ENCODE peak calls at places on chromosomes 6 and 20, in ten cellular contexts. P is Peyer's patch, V is left lung, J is upper lobe of right lung, Y is ovary, I is sigmoid colon, O is HepG2, Q is H9, C is lower lobe of right lung, E is hepatocyte. D is an unnamed sample. For H3K9me3, the result is how much of the 10 kb centered on the place peaks cover.

GRCh38 chr20:33257237-33257636 is 21.4 kb downstream of the BPIFA1 start:
- DNase-seq in P (no peak), V (no peak), J (no peak), Y (no peak), I (no peak), O (no peak), Q (no peak), C (no peak), E (no peak), D (no peak)

GRCh38 chr6:52526634-52527033 is 50.2 kb downstream of the TRAM2 start:
- DNase-seq in P (no peak), V (no peak), J (no peak), Y (no peak), I (no peak), O (no peak), Q (no peak), C (no peak), E (no peak), D (no peak)

GRCh38 chr6:143677891-143678737 is at the start of gene PHACTR2:
- DNase-seq in P (peak), V (peak), J (peak), Y (peak), I (peak), O (peak), Q (peak), C (peak), E (peak), D (peak)

GRCh38 chr6:121849477-121849876 is 414.0 kb downstream of the GJA1 start:
- DNase-seq in P (no peak), V (no peak), J (no peak), Y (peak), I (peak), O (peak), Q (peak), C (no peak), E (peak), D (peak)

GRCh38 chr6:110563711-110564110 is 87.3 kb upstream of the SLC22A16 start:
- DNase-seq in P (no peak), V (no peak), J (no peak), Y (no peak), I (no peak), O (no peak), Q (no peak), C (no peak), E (no peak), D (no peak)

GRCh38 chr20:17281478-17281877 is 54.6 kb downstream of the PCSK2 start:
- DNase-seq in P (no peak), V (no peak), J (no peak), Y (peak), I (no peak), O (peak), Q (peak), C (no peak), E (peak), D (no peak)

GRCh38 chr6:7979831-7980230 is 69.2 kb upstream of the TXNDC5 start:
- DNase-seq in P (no peak), V (no peak), J (no peak), Y (no peak), I (no peak), O (no peak), Q (no peak), C (no peak), E (no peak), D (no peak)

GRCh38 chr20:52060794-52061714 is 130.5 kb downstream of the ZFP64 start:
- DNase-seq in P (no peak), V (no peak), J (no peak), Y (no peak), I (no peak), O (peak), Q (peak), C (no peak), E (peak), D (no peak)

GRCh38 chr20:10909803-10910202 is 236.0 kb upstream of the JAG1 start:
- DNase-seq in P (no peak), V (no peak), J (no peak), Y (no peak), I (no peak), O (no peak), Q (no peak), C (no peak), E (no peak), D (no peak)

GRCh38 chr6:89508755-89509563 is 76.0 kb downstream of the ANKRD6 start:
- DNase-seq in P (no peak), V (peak), J (peak), Y (no peak), I (no peak), O (peak), Q (peak), C (peak), E (no peak), D (no peak)

GRCh38 chr6:32114853-32115252 is 5.7 kb upstream of the TNXB start:
- DNase-seq in P (no peak), V (no peak), J (no peak), Y (peak), I (peak), O (no peak), Q (no peak), C (no peak), E (peak), D (no peak)

DNA sequence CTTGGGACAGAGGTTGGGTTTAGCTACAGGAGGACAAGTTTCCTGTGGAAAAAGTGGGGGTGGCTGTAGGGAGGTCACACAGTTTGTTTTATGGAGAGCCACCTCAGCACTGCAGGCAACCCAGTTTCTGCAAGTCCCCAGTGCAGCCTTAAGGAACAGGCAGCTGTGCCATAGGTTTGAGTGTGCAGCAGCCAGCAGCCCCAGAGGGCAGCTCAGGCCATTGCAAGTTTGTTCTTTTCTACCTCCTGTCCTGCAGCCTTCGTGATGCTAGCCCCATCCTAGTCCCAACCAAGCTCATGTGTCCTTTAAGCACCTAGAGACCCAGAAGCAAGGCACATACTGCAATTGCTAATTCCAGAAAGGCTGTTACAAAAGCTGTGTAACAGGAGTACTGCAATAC is 58.8 kb downstream of the ZBTB9 start:
- DNase-seq in P (no peak), V (no peak), J (no peak), Y (no peak), I (no peak), O (no peak), Q (no peak), C (no peak), E (no peak), D (no peak)
- TF ChIP-seq CTCF in P (no peak), V (no peak), J (no peak), Y (no peak), I (no peak), O (no peak), Q (no peak), C (no peak), E (no peak), D (no peak)

DNA sequence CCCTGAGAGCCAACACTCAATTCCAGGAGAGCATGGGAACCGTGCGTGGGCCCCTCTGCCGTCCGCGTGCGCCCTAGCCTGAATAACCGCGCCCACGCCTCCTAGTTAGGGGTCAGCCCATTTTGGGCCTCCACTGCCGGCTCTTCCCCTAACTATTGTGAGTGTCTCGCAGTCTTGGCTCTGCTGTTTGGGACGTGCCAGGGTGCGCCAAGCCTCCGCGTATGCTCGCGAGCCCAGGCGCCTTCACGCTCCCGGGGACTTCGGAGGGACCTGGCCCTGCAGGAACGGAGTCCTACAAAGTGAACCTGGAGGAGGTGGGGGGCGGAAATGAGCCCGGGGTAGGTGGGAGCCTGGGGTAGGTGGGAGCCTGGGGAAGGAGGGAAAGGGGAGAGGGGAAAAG is 813 bp upstream of the GCM2 start:
- DNase-seq in P (no peak), V (no peak), J (no peak), Y (no peak), I (no peak), O (no peak), Q (peak), C (no peak), E (peak), D (no peak)
- H3K9me3 ChIP-seq in P (under half), V (under half), J (under half), Y (under half), I (under half), O (under half), Q (under half), C (under half), E (under half), D (under half)

DNA sequence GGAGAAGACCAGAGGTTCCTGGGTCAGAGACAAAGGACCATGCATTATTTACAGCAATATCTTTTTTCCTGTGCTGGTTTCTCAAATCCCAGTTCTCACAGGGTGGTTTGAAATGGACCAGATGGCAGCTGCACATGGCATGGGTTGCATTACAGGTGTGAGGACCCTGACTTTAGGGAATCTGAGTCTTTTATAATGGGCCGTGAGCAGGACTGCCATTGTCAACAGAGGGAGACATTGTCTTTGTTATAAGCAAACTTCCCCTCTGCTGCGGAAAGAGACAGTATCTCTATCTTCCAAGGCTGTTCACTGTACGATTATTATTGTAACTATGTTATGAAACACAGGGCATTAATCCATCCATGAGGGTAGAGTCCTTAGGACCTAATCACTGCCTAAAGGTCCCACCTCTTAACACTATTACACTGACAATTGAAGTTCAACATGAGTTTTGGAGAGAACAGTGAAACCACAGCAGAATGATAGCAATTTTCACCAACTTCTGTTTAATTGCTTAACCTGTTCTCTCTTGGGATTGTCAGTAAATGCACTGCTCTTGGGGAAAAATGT is 156.1 kb upstream of the AGPAT4 start:
- DNase-seq in P (no peak), V (no peak), J (no peak), Y (no peak), I (no peak), O (no peak), Q (no peak), C (no peak), E (no peak), D (no peak)
- TF ChIP-seq CTCF in P (no peak), V (no peak), J (peak), Y (no peak), I (no peak), O (peak), Q (peak), C (no peak), E (no peak), D (peak)

GRCh38 chr6:119192200-119192599 is 113.7 kb upstream of the FAM184A start:
- DNase-seq in P (no peak), V (no peak), J (no peak), Y (no peak), I (no peak), O (no peak), Q (no peak), C (no peak), E (no peak), D (no peak)

GRCh38 chr6:119190176-119190575 is 111.7 kb upstream of the FAM184A start:
- DNase-seq in P (no peak), V (no peak), J (no peak), Y (no peak), I (no peak), O (no peak), Q (no peak), C (no peak), E (no peak), D (no peak)

GRCh38 chr6:119186490-119186889 is 108.0 kb upstream of the FAM184A start:
- DNase-seq in P (no peak), V (no peak), J (no peak), Y (no peak), I (no peak), O (no peak), Q (peak), C (no peak), E (no peak), D (no peak)

GRCh38 chr6:119187596-119187995 is 109.1 kb upstream of the FAM184A start:
- DNase-seq in P (no peak), V (no peak), J (no peak), Y (no peak), I (no peak), O (no peak), Q (no peak), C (no peak), E (no peak), D (no peak)

DNA sequence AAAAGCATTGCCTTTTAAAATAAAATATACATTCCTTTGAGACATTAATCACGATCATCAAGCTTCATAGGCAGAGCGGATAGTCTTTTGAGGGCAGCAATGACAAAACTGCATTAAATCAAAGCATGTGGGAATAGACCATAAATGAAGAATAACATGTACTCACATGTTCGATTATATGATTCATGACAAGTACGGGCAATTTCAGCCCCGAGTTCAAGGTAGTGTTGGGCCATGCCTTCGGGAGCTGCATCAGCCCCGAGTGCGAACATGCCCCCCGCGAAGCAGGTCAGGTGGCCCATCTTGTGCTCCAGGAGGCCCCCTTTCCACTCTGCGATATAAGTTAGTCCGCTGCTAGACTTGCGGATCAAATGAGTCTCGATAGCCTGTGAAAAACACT is 111.0 kb upstream of the FAM184A start:
- DNase-seq in P (no peak), V (no peak), J (no peak), Y (no peak), I (no peak), O (no peak), Q (no peak), C (no peak), E (no peak), D (no peak)
- H3K9me3 ChIP-seq in P (under half), V (under half), J (under half), Y (under half), I (under half), O (under half), Q (under half), C (under half), E (under half), D (under half)

GRCh38 chr20:35277531-35278395 is at the start of gene MMP24OS:
- DNase-seq in P (peak), V (peak), J (peak), Y (peak), I (peak), O (no peak), Q (peak), C (peak), E (peak), D (peak)
- TF ChIP-seq CTCF in P (peak), V (peak), J (peak), Y (no peak), I (peak), O (no peak), Q (no peak), C (peak), E (peak), D (peak)

GRCh38 chr6:169429001-169429400 is 175.4 kb upstream of the THBS2 start:
- DNase-seq in P (no peak), V (no peak), J (no peak), Y (no peak), I (no peak), O (no peak), Q (no peak), C (no peak), E (no peak), D (no peak)
- H3K9me3 ChIP-seq in P (under half), V (under half), J (under half), Y (under half), I (under half), O (under half), Q (under half), C (under half), E (under half), D (under half)

GRCh38 chr6:30897882-30898281 is 10.1 kb upstream of the GTF2H4 start:
- DNase-seq in P (no peak), V (no peak), J (peak), Y (no peak), I (no peak), O (no peak), Q (no peak), C (peak), E (no peak), D (no peak)
- TF ChIP-seq CTCF in P (no peak), V (no peak), J (no peak), Y (no peak), I (no peak), O (no peak), Q (peak), C (no peak), E (no peak), D (no peak)

D was measured in left ventricle myocardium inferior.